ENCODE peak calls at places on chromosomes 13 and 19, in four cellular contexts. One of them, this sample, is unnamed.

GRCh38 chr13:36834299-36834698 is 15.3 kb downstream of the RFXAP start:
- DNase-seq in H1: no peak
- DNase-seq in GM12878: no peak
- DNase-seq in HepG2: no peak
- DNase-seq in this sample: no peak

GRCh38 chr13:25811506-25811905 is 240.3 kb downstream of the SHISA2 start:
- DNase-seq in H1: no peak
- DNase-seq in GM12878: no peak
- DNase-seq in HepG2: no peak
- DNase-seq in this sample: no peak

GRCh38 chr19:13396256-13397080 is 109.8 kb downstream of the CACNA1A start:
- DNase-seq in H1: peak
- DNase-seq in GM12878: no peak
- DNase-seq in HepG2: peak
- DNase-seq in this sample: peak

GRCh38 chr19:50659318-50660082 is 10.3 kb downstream of the C19orf81 start:
- DNase-seq in H1: no peak
- DNase-seq in GM12878: no peak
- DNase-seq in HepG2: no peak
- DNase-seq in this sample: no peak

GRCh38 chr13:102830646-102831045 is 15.2 kb upstream of the ERCC5 start:
- DNase-seq in H1: no peak
- DNase-seq in GM12878: no peak
- DNase-seq in HepG2: peak
- DNase-seq in this sample: no peak

GRCh38 chr19:49613374-49613773 is 22.4 kb downstream of the PRR12 start:
- DNase-seq in H1: no peak
- DNase-seq in GM12878: no peak
- DNase-seq in HepG2: no peak
- DNase-seq in this sample: no peak

GRCh38 chr13:31045621-31046081 is 113.2 kb downstream of the TEX26 start:
- DNase-seq in H1: no peak
- DNase-seq in GM12878: peak
- DNase-seq in HepG2: peak
- DNase-seq in this sample: no peak

GRCh38 chr13:114157869-114158495 is 21.1 kb upstream of the CFAP97D2 start:
- DNase-seq in H1: no peak
- DNase-seq in GM12878: no peak
- DNase-seq in HepG2: no peak
- DNase-seq in this sample: no peak

GRCh38 chr13:68369739-68370138 is 1139.6 kb upstream of the PCDH9 start:
- DNase-seq in H1: no peak
- DNase-seq in GM12878: no peak
- DNase-seq in HepG2: peak
- DNase-seq in this sample: no peak

GRCh38 chr13:25689539-25689938 is 317.8 kb downstream of the ATP8A2 start:
- DNase-seq in H1: no peak
- DNase-seq in GM12878: no peak
- DNase-seq in HepG2: no peak
- DNase-seq in this sample: no peak

GRCh38 chr19:17312481-17313113 is 3.2 kb downstream of the DDA1 start:
- DNase-seq in H1: no peak
- DNase-seq in GM12878: no peak
- DNase-seq in HepG2: no peak
- DNase-seq in this sample: no peak

GRCh38 chr13:88507909-88508308 is 836.7 kb downstream of the SLITRK5 start:
- DNase-seq in H1: no peak
- DNase-seq in GM12878: no peak
- DNase-seq in HepG2: no peak
- DNase-seq in this sample: no peak

GRCh38 chr19:5484398-5485285 is 29.4 kb downstream of the ZNRF4 start:
- DNase-seq in H1: no peak
- DNase-seq in GM12878: no peak
- DNase-seq in HepG2: peak
- DNase-seq in this sample: peak

GRCh38 chr13:30341815-30342570 is 34.6 kb upstream of the KATNAL1 start:
- DNase-seq in H1: no peak
- DNase-seq in GM12878: no peak
- DNase-seq in HepG2: no peak
- DNase-seq in this sample: no peak

GRCh38 chr19:35577918-35578317 is 8.1 kb upstream of the PMIS2 start:
- DNase-seq in H1: no peak
- DNase-seq in GM12878: no peak
- DNase-seq in HepG2: no peak
- DNase-seq in this sample: no peak

GRCh38 chr13:104043184-104043583 is 977.0 kb upstream of the SLC10A2 start:
- DNase-seq in H1: no peak
- DNase-seq in GM12878: no peak
- DNase-seq in HepG2: no peak
- DNase-seq in this sample: no peak

GRCh38 chr19:44430956-44431355 is 17.3 kb downstream of the ZNF229 start:
- DNase-seq in H1: no peak
- DNase-seq in GM12878: no peak
- DNase-seq in HepG2: no peak
- DNase-seq in this sample: no peak

GRCh38 chr19:737591-738093 is 13.3 kb upstream of the MISP start:
- DNase-seq in H1: peak
- DNase-seq in GM12878: no peak
- DNase-seq in HepG2: peak
- DNase-seq in this sample: peak

GRCh38 chr19:48618916-48619691 is at the start of the genes RPL18 and SPHK2:
- DNase-seq in H1: peak
- DNase-seq in GM12878: peak
- DNase-seq in HepG2: peak
- DNase-seq in this sample: peak

GRCh38 chr19:56142087-56142787 is 1.1 kb downstream of the ZNF444 start:
- DNase-seq in H1: no peak
- DNase-seq in GM12878: no peak
- DNase-seq in HepG2: peak
- DNase-seq in this sample: no peak

GRCh38 chr19:45484273-45484945 is 12.4 kb downstream of the RTN2 start:
- DNase-seq in H1: no peak
- DNase-seq in GM12878: no peak
- DNase-seq in HepG2: peak
- DNase-seq in this sample: no peak

GRCh38 chr19:3284759-3285646 is 60.5 kb downstream of the CELF5 start:
- DNase-seq in H1: peak
- DNase-seq in GM12878: no peak
- DNase-seq in HepG2: peak
- DNase-seq in this sample: peak

GRCh38 chr13:29954082-29955043 is 103.9 kb upstream of the UBL3 start:
- DNase-seq in H1: no peak
- DNase-seq in GM12878: no peak
- DNase-seq in HepG2: no peak
- DNase-seq in this sample: no peak

GRCh38 chr19:56253737-56254136 is 18.8 kb upstream of the EDDM13 start:
- DNase-seq in H1: no peak
- DNase-seq in GM12878: no peak
- DNase-seq in HepG2: peak
- DNase-seq in this sample: no peak

GRCh38 chr19:49988433-49988832 is 27.5 kb upstream of the SIGLEC11 start:
- DNase-seq in H1: no peak
- DNase-seq in GM12878: no peak
- DNase-seq in HepG2: no peak
- DNase-seq in this sample: no peak

GRCh38 chr13:100944791-100945345 is 270.3 kb upstream of the TMTC4 start:
- DNase-seq in H1: no peak
- DNase-seq in GM12878: no peak
- DNase-seq in HepG2: no peak
- DNase-seq in this sample: no peak

GRCh38 chr19:47188507-47189033 is 42.4 kb downstream of the BBC3 start:
- DNase-seq in H1: no peak
- DNase-seq in GM12878: no peak
- DNase-seq in HepG2: no peak
- DNase-seq in this sample: no peak
- H3K4me3 ChIP-seq in H1: no peak
- H3K4me3 ChIP-seq in GM12878: no peak
- H3K4me3 ChIP-seq in HepG2: no peak
- H3K4me3 ChIP-seq in this sample: no peak

GRCh38 chr13:76954568-76954967 is 6.3 kb downstream of the ACOD1 start:
- DNase-seq in H1: no peak
- DNase-seq in GM12878: no peak
- DNase-seq in HepG2: no peak
- DNase-seq in this sample: no peak
- TF ChIP-seq SUZ12 in H1: no peak
- TF ChIP-seq SUZ12 in GM12878: no peak
- TF ChIP-seq SUZ12 in HepG2: no peak
- TF ChIP-seq SUZ12 in this sample: no peak

GRCh38 chr13:77696863-77697207 is 652 bp upstream of the SLAIN1 start:
- DNase-seq in H1: no peak
- DNase-seq in GM12878: no peak
- DNase-seq in HepG2: no peak
- DNase-seq in this sample: no peak
- H3K4me3 ChIP-seq in H1: peak
- H3K4me3 ChIP-seq in GM12878: peak
- H3K4me3 ChIP-seq in HepG2: peak
- H3K4me3 ChIP-seq in this sample: peak

DNA sequence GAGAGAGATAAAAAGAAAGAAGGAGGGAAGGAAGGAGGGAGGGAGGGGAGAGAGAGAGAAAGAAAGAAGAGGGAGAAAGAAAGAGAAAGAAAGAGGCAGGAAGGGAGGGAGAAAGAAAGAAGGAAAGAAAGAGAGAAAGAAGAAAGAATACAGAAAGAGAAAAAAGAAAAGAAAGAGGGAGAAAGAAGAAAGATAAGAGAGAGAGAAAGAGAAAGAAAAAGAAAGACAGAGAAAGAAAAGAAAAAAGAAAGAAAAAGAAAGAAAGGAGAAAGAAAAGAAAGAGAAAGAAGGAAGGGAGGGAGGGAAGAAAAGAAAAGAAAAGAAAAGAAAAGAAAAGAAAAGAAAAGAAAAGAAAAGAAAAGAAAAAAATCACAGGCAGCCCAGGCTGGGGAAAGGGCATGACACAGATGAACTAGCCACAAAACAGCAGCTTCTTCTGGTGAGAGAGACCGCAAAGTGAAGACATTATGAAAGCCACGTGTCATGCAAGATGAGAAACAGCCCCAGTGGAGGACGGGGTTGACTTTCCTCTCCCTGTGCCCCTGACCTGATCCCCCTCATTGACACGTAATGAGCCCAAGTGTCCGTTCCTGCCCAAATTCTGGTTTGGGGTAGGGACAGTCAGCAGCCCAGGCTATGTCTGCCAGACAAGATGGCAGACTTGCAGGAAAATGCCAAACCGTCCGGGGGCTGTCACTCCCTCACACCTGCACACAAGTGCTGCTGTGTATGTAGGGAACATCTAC is 102.1 kb downstream of the INSR start:
- DNase-seq in H1: no peak
- DNase-seq in GM12878: no peak
- DNase-seq in HepG2: no peak
- DNase-seq in this sample: no peak
- TF ChIP-seq SUZ12 in H1: no peak
- TF ChIP-seq SUZ12 in GM12878: no peak
- TF ChIP-seq SUZ12 in HepG2: no peak
- TF ChIP-seq SUZ12 in this sample: no peak